ENCODE peak calls at places on chromosomes 3 and 15, in six cellular contexts. O is A549, A is upper lobe of right lung, P is AG09309, H is Calu3, B is GM10248. Z is an unnamed sample.

GRCh38 chr15:69476704-69477473 is 24.3 kb downstream of the RPLP1 start:
- DNase-seq in O (no peak), A (no peak), P (no peak), H (no peak), B (no peak), Z (no peak)

GRCh38 chr3:140720242-140720641 is 42.4 kb downstream of the TRIM42 start:
- DNase-seq in O (no peak), A (no peak), P (no peak), H (no peak), B (no peak), Z (no peak)

GRCh38 chr15:52362497-52362896 is 66.9 kb upstream of the MYO5C start:
- DNase-seq in O (no peak), A (no peak), P (peak), H (no peak), B (no peak), Z (no peak)

GRCh38 chr3:31364711-31365110 is 168.0 kb upstream of the STT3B start:
- DNase-seq in O (no peak), A (no peak), P (peak), H (no peak), B (no peak), Z (no peak)

GRCh38 chr3:6321999-6322398 is 538.9 kb upstream of the GRM7 start:
- DNase-seq in O (no peak), A (no peak), P (no peak), H (no peak), B (no peak), Z (no peak)

GRCh38 chr15:91821458-91821857 is 32.0 kb upstream of the SLCO3A1 start:
- DNase-seq in O (no peak), A (no peak), P (no peak), H (no peak), B (no peak), Z (no peak)

GRCh38 chr3:88334187-88334868 is 184.6 kb downstream of the C3orf38 start:
- DNase-seq in O (no peak), A (no peak), P (no peak), H (no peak), B (no peak), Z (no peak)

GRCh38 chr15:88288206-88288605 is 31.7 kb upstream of the NTRK3 start:
- DNase-seq in O (no peak), A (no peak), P (no peak), H (no peak), B (no peak), Z (no peak)

GRCh38 chr3:194166682-194167479 is 30.9 kb downstream of the HES1 start:
- DNase-seq in O (no peak), A (no peak), P (no peak), H (no peak), B (no peak), Z (no peak)

GRCh38 chr3:119636194-119636593 is 24.2 kb downstream of the POPDC2 start:
- DNase-seq in O (no peak), A (no peak), P (no peak), H (no peak), B (no peak), Z (no peak)

GRCh38 chr3:34683851-34684250 is 885.4 kb downstream of the PDCD6IP start:
- DNase-seq in O (peak), A (peak), P (peak), H (peak), B (no peak), Z (peak)

GRCh38 chr15:41913251-41913650 is 19.4 kb upstream of the SPTBN5 start:
- DNase-seq in O (no peak), A (no peak), P (no peak), H (no peak), B (no peak), Z (no peak)

GRCh38 chr15:44729394-44729913 is 6.9 kb upstream of the TRIM69 start:
- DNase-seq in O (no peak), A (peak), P (no peak), H (no peak), B (no peak), Z (no peak)

GRCh38 chr3:139327861-139328260 is 16.0 kb upstream of the MRPS22 start:
- DNase-seq in O (no peak), A (no peak), P (no peak), H (no peak), B (no peak), Z (no peak)

GRCh38 chr3:171860830-171861535 is 17.8 kb downstream of the TMEM212 start:
- DNase-seq in O (no peak), A (no peak), P (peak), H (no peak), B (no peak), Z (no peak)

GRCh38 chr15:32033186-32033890 is 3.0 kb downstream of the CHRNA7 start:
- DNase-seq in O (no peak), A (no peak), P (no peak), H (no peak), B (no peak), Z (no peak)

GRCh38 chr15:32030795-32031194 is 480 bp downstream of the CHRNA7 start:
- DNase-seq in O (no peak), A (peak), P (no peak), H (no peak), B (peak), Z (no peak)

GRCh38 chr15:32029409-32029861 is 880 bp upstream of the CHRNA7 start:
- DNase-seq in O (peak), A (no peak), P (no peak), H (peak), B (no peak), Z (peak)

GRCh38 chr15:32028921-32029320 is 1.4 kb upstream of the CHRNA7 start:
- DNase-seq in O (no peak), A (no peak), P (no peak), H (no peak), B (no peak), Z (no peak)

GRCh38 chr15:32029862-32030781 is at the start of gene CHRNA7:
- DNase-seq in O (peak), A (peak), P (no peak), H (peak), B (peak), Z (peak)
- TF ChIP-seq CTCF in O (no peak), A (peak), P (no peak), H (no peak), B (no peak), Z (peak)

GRCh38 chr15:75030023-75030413 is 6.6 kb downstream of the PPCDC start:
- DNase-seq in O (no peak), A (no peak), P (no peak), H (no peak), B (no peak), Z (no peak)

GRCh38 chr15:75033809-75034208 is 10.4 kb downstream of the PPCDC start:
- DNase-seq in O (no peak), A (no peak), P (no peak), H (no peak), B (no peak), Z (no peak)

GRCh38 chr15:75030424-75030823 is 7.0 kb downstream of the PPCDC start:
- DNase-seq in O (no peak), A (no peak), P (no peak), H (no peak), B (no peak), Z (no peak)

GRCh38 chr15:75032391-75032790 is 9.0 kb downstream of the PPCDC start:
- DNase-seq in O (no peak), A (no peak), P (no peak), H (no peak), B (no peak), Z (no peak)

GRCh38 chr15:75031773-75032302 is 8.4 kb downstream of the PPCDC start:
- DNase-seq in O (no peak), A (no peak), P (no peak), H (no peak), B (no peak), Z (no peak)
- TF ChIP-seq CTCF in O (no peak), A (no peak), P (no peak), H (no peak), B (no peak), Z (no peak)

GRCh38 chr3:183868804-183869203 is 15.9 kb downstream of the PARL start:
- DNase-seq in O (no peak), A (no peak), P (no peak), H (no peak), B (no peak), Z (no peak)
- TF ChIP-seq CTCF in O (no peak), A (no peak), P (no peak), H (no peak), B (no peak), Z (no peak)

GRCh38 chr15:83734487-83734886 is 80.6 kb downstream of the ADAMTSL3 start:
- DNase-seq in O (no peak), A (no peak), P (no peak), H (peak), B (no peak), Z (no peak)
- TF ChIP-seq CTCF in O (no peak), A (no peak), P (no peak), H (peak), B (peak), Z (no peak)

DNA sequence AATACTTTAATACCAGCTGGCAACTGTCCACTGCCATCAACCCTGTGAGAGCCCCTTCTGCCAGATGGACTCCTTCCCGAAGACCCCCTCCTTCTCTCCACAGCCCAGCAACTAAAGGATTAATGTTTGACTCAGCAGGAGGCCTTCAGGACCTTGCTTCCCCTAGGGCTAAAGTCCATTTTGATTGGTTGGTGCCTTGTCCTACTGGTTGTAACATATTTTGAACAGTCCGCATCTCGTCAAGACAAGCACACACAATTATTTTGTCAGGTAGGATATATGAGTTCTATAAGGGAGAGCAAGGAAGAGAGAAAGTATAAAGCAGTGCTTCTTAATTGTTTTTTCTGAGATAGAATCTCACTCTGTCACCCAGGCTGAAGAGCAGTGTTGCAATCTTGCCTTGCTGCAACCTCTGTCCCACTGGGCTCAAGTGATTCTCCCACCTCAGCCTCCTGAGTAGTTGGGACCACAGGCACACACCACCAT is 18.6 kb downstream of the ACOX2 start:
- DNase-seq in O (no peak), A (no peak), P (no peak), H (no peak), B (no peak), Z (no peak)
- TF ChIP-seq CTCF in O (no peak), A (no peak), P (no peak), H (no peak), B (no peak), Z (no peak)

GRCh38 chr15:49678655-49679054 is 57.8 kb downstream of the DTWD1 start:
- DNase-seq in O (no peak), A (no peak), P (no peak), H (no peak), B (no peak), Z (no peak)
- TF ChIP-seq CTCF in O (no peak), A (no peak), P (no peak), H (no peak), B (no peak), Z (no peak)

GRCh38 chr3:59313365-59313764 is 263.5 kb upstream of the CFAP20DC start:
- DNase-seq in O (peak), A (peak), P (no peak), H (peak), B (peak), Z (no peak)
- TF ChIP-seq CTCF in O (no peak), A (peak), P (peak), H (no peak), B (peak), Z (peak)

DNA sequence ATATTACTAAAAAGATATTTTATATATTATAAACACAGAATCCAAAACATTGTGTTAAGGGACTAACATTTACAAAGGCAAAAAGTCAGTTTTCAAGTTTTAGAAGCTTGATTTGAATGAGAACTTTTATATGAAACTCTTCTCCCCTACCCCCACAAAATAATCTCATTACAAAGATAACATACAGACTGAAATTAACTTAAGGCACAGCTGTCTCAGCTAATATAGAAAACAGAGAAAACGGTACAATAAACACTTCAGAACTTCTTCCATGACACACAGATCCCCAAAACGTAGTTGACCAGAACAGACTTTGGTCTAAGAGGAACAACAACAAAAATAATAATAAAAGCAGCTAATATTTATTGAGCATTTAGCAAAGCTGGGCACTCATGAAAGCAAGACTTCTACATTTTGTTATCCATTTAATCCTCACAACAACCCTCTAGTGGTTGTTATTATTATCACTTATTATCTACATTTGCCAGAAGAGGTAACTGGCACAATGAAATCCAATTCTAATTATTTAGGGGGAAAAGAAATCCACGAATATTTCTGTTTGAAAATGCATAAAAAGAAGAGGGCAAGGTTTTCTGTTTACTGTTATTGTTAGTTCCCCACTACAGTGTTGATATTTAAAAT is 68.1 kb downstream of the PFN2 start:
- DNase-seq in O (no peak), A (no peak), P (no peak), H (no peak), B (no peak), Z (no peak)
- TF ChIP-seq CTCF in O (peak), A (peak), P (peak), H (peak), B (no peak), Z (no peak)

GRCh38 chr3:43747641-43748040 is 56.9 kb downstream of the ABHD5 start:
- DNase-seq in O (no peak), A (no peak), P (no peak), H (no peak), B (no peak), Z (no peak)
- TF ChIP-seq CTCF in O (no peak), A (no peak), P (no peak), H (no peak), B (no peak), Z (no peak)

Z was measured in progenitor cell of endocrine pancreas.